ENCODE peak calls at places on chromosomes 4 and X, in six cellular contexts. One of them, this sample, is unnamed.

GRCh38 chrX:19739683-19740082 is 147.7 kb downstream of the SH3KBP1 start:
- DNase-seq in right lobe of liver: peak; percentile 49
- DNase-seq in prostate gland: peak; percentile 4
- DNase-seq in GM23248: peak; percentile 82
- DNase-seq in GM23338: peak; percentile 67
- DNase-seq in breast epithelium: peak; percentile 49
- DNase-seq in this sample: peak; percentile 64

GRCh38 chrX:149506349-149506748 is 1.2 kb upstream of the IDS start:
- DNase-seq in right lobe of liver: no peak
- DNase-seq in prostate gland: no peak
- DNase-seq in GM23248: no peak
- DNase-seq in GM23338: no peak
- DNase-seq in breast epithelium: no peak
- DNase-seq in this sample: no peak

GRCh38 chrX:71618303-71618721 is at the start of gene CXCR3:
- DNase-seq in right lobe of liver: peak; percentile 52
- DNase-seq in prostate gland: no peak
- DNase-seq in GM23248: no peak
- DNase-seq in GM23338: no peak
- DNase-seq in breast epithelium: no peak
- DNase-seq in this sample: peak; percentile 50

GRCh38 chrX:70979136-70979762 is 48.4 kb upstream of the SLC7A3 start:
- DNase-seq in right lobe of liver: no peak
- DNase-seq in prostate gland: no peak
- DNase-seq in GM23248: peak; percentile 66
- DNase-seq in GM23338: peak; percentile 74
- DNase-seq in breast epithelium: no peak
- DNase-seq in this sample: no peak

GRCh38 chr4:120056249-120056648 is 10.4 kb downstream of the MAD2L1 start:
- DNase-seq in right lobe of liver: no peak
- DNase-seq in prostate gland: no peak
- DNase-seq in GM23248: peak; percentile 70
- DNase-seq in GM23338: no peak
- DNase-seq in breast epithelium: no peak
- DNase-seq in this sample: no peak

GRCh38 chr4:176781739-176782100 is 11.0 kb downstream of the VEGFC start:
- DNase-seq in right lobe of liver: no peak
- DNase-seq in prostate gland: no peak
- DNase-seq in GM23248: peak; percentile 75
- DNase-seq in GM23338: no peak
- DNase-seq in breast epithelium: no peak
- DNase-seq in this sample: no peak

GRCh38 chrX:132118361-132118760 is 9.5 kb downstream of the FRMD7 start:
- DNase-seq in right lobe of liver: no peak
- DNase-seq in prostate gland: no peak
- DNase-seq in GM23248: no peak
- DNase-seq in GM23338: peak; percentile 17
- DNase-seq in breast epithelium: no peak
- DNase-seq in this sample: no peak

GRCh38 chr4:26758899-26759298 is 101.7 kb upstream of the STIM2 start:
- DNase-seq in right lobe of liver: no peak
- DNase-seq in prostate gland: no peak
- DNase-seq in GM23248: no peak
- DNase-seq in GM23338: no peak
- DNase-seq in breast epithelium: no peak
- DNase-seq in this sample: no peak

GRCh38 chr4:39655866-39656265 is 17.2 kb upstream of the SMIM14 start:
- DNase-seq in right lobe of liver: no peak
- DNase-seq in prostate gland: peak; percentile 34
- DNase-seq in GM23248: peak; percentile 38
- DNase-seq in GM23338: no peak
- DNase-seq in breast epithelium: no peak
- DNase-seq in this sample: no peak

GRCh38 chr4:147160908-147161513 is 215.3 kb upstream of the TTC29 start:
- DNase-seq in right lobe of liver: no peak
- DNase-seq in prostate gland: no peak
- DNase-seq in GM23248: peak; percentile 73
- DNase-seq in GM23338: peak; percentile 72
- DNase-seq in breast epithelium: no peak
- DNase-seq in this sample: no peak

GRCh38 chr4:1691737-1692373 is 7.7 kb upstream of the FAM53A start:
- DNase-seq in right lobe of liver: no peak
- DNase-seq in prostate gland: no peak
- DNase-seq in GM23248: no peak
- DNase-seq in GM23338: no peak
- DNase-seq in breast epithelium: no peak
- DNase-seq in this sample: no peak

GRCh38 chr4:142126890-142127497 is 490.6 kb downstream of the IL15 start:
- DNase-seq in right lobe of liver: no peak
- DNase-seq in prostate gland: peak; percentile 64
- DNase-seq in GM23248: peak; percentile 70
- DNase-seq in GM23338: peak; percentile 80
- DNase-seq in breast epithelium: no peak
- DNase-seq in this sample: peak; percentile 30

GRCh38 chr4:182978152-182978827 is 61.1 kb upstream of the DCTD start:
- DNase-seq in right lobe of liver: no peak
- DNase-seq in prostate gland: no peak
- DNase-seq in GM23248: peak; percentile 48
- DNase-seq in GM23338: no peak
- DNase-seq in breast epithelium: no peak
- DNase-seq in this sample: no peak

GRCh38 chrX:147602297-147602696 is 309.4 kb upstream of the FMR1 start:
- DNase-seq in right lobe of liver: no peak
- DNase-seq in prostate gland: no peak
- DNase-seq in GM23248: peak; percentile 1
- DNase-seq in GM23338: peak; percentile 4
- DNase-seq in breast epithelium: no peak
- DNase-seq in this sample: no peak

GRCh38 chr4:5276475-5277045 is 225.3 kb downstream of the STK32B start:
- DNase-seq in right lobe of liver: no peak
- DNase-seq in prostate gland: no peak
- DNase-seq in GM23248: peak; percentile 3
- DNase-seq in GM23338: no peak
- DNase-seq in breast epithelium: no peak
- DNase-seq in this sample: no peak

GRCh38 chr4:53346920-53347852 is 18.7 kb downstream of the SCFD2 start:
- DNase-seq in right lobe of liver: no peak
- DNase-seq in prostate gland: no peak
- DNase-seq in GM23248: peak; percentile 90
- DNase-seq in GM23338: no peak
- DNase-seq in breast epithelium: no peak
- DNase-seq in this sample: no peak

GRCh38 chrX:101485212-101486064 is at the start of gene ARMCX4:
- DNase-seq in right lobe of liver: peak; percentile 38
- DNase-seq in prostate gland: peak; percentile 42
- DNase-seq in GM23248: peak; percentile 76
- DNase-seq in GM23338: peak; percentile 76
- DNase-seq in breast epithelium: peak; percentile 56
- DNase-seq in this sample: peak; percentile 58

GRCh38 chr4:153747406-153747805 is 12.4 kb downstream of the RNF175 start:
- DNase-seq in right lobe of liver: no peak
- DNase-seq in prostate gland: no peak
- DNase-seq in GM23248: no peak
- DNase-seq in GM23338: no peak
- DNase-seq in breast epithelium: no peak
- DNase-seq in this sample: no peak

GRCh38 chr4:102299708-102300107 is 45.6 kb downstream of the SLC39A8 start:
- DNase-seq in right lobe of liver: no peak
- DNase-seq in prostate gland: no peak
- DNase-seq in GM23248: peak; percentile 70
- DNase-seq in GM23338: peak; percentile 90
- DNase-seq in breast epithelium: no peak
- DNase-seq in this sample: peak; percentile 72

GRCh38 chr4:40630335-40631021 is 814 bp upstream of the RBM47 start:
- DNase-seq in right lobe of liver: peak; percentile 75
- DNase-seq in prostate gland: peak; percentile 89
- DNase-seq in GM23248: no peak
- DNase-seq in GM23338: peak; percentile 94
- DNase-seq in breast epithelium: peak; percentile 76
- DNase-seq in this sample: peak; percentile 57

GRCh38 chr4:1976416-1977352 is 32.1 kb downstream of the NELFA start:
- DNase-seq in right lobe of liver: no peak
- DNase-seq in prostate gland: no peak
- DNase-seq in GM23248: no peak
- DNase-seq in GM23338: no peak
- DNase-seq in breast epithelium: no peak
- DNase-seq in this sample: no peak

GRCh38 chr4:10078481-10079233 is 37.9 kb downstream of the WDR1 start:
- DNase-seq in right lobe of liver: no peak
- DNase-seq in prostate gland: no peak
- DNase-seq in GM23248: no peak
- DNase-seq in GM23338: no peak
- DNase-seq in breast epithelium: peak; percentile 34
- DNase-seq in this sample: peak; percentile 49

GRCh38 chrX:123173833-123174232 is 10.2 kb upstream of the GRIA3 start:
- DNase-seq in right lobe of liver: no peak
- DNase-seq in prostate gland: no peak
- DNase-seq in GM23248: no peak
- DNase-seq in GM23338: peak; percentile 39
- DNase-seq in breast epithelium: no peak
- DNase-seq in this sample: no peak

GRCh38 chr4:38591617-38592337 is 72.2 kb upstream of the KLF3 start:
- DNase-seq in right lobe of liver: no peak
- DNase-seq in prostate gland: no peak
- DNase-seq in GM23248: peak; percentile 67
- DNase-seq in GM23338: no peak
- DNase-seq in breast epithelium: no peak
- DNase-seq in this sample: no peak

GRCh38 chr4:116668190-116668589 is 417.2 kb downstream of the TRAM1L1 start:
- DNase-seq in right lobe of liver: no peak
- DNase-seq in prostate gland: no peak
- DNase-seq in GM23248: no peak
- DNase-seq in GM23338: peak; percentile 51
- DNase-seq in breast epithelium: no peak
- DNase-seq in this sample: no peak

GRCh38 chr4:55635760-55636621 is at the start of gene NMU:
- DNase-seq in right lobe of liver: peak; percentile 36
- DNase-seq in prostate gland: peak; percentile 8
- DNase-seq in GM23248: peak; percentile 45
- DNase-seq in GM23338: peak; percentile 78
- DNase-seq in breast epithelium: no peak
- DNase-seq in this sample: peak; percentile 73

GRCh38 chr4:55635282-55635681 is 816 bp downstream of the NMU start:
- DNase-seq in right lobe of liver: no peak
- DNase-seq in prostate gland: no peak
- DNase-seq in GM23248: no peak
- DNase-seq in GM23338: peak; percentile 37
- DNase-seq in breast epithelium: no peak
- DNase-seq in this sample: no peak

GRCh38 chr4:55637272-55637820 is 1.2 kb upstream of the NMU start:
- DNase-seq in right lobe of liver: no peak
- DNase-seq in prostate gland: no peak
- DNase-seq in GM23248: no peak
- DNase-seq in GM23338: peak; percentile 82
- DNase-seq in breast epithelium: no peak
- DNase-seq in this sample: no peak

GRCh38 chr4:55634417-55635128 is 1.5 kb downstream of the NMU start:
- DNase-seq in right lobe of liver: no peak
- DNase-seq in prostate gland: no peak
- DNase-seq in GM23248: no peak
- DNase-seq in GM23338: no peak
- DNase-seq in breast epithelium: no peak
- DNase-seq in this sample: no peak

DNA sequence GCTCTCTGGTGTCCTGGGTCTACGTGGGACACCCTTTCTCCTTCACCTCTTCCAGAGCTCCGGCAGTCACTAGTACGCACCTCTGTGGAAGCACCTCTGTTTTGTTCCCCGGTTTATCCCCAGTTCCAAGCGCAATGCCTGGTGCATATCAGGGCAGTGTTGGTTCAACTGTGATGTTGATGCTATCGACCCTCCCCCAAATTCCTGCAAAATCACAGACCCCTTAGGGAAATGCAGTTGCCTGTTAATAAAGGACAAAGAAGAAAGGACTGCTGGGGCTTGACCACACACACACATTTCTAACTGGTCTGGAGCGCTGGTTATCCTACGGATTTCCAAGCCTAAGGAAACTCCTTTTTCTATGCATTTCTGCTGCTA is 513 bp upstream of the NMU start:
- DNase-seq in right lobe of liver: no peak
- DNase-seq in prostate gland: no peak
- DNase-seq in GM23248: no peak
- DNase-seq in GM23338: peak; percentile 48
- DNase-seq in breast epithelium: no peak
- DNase-seq in this sample: no peak
- H3K27ac ChIP-seq in right lobe of liver: no peak overlapping the region
- H3K27ac ChIP-seq in prostate gland: no peak overlapping the region
- H3K27ac ChIP-seq in GM23248: no peak overlapping the region
- H3K27ac ChIP-seq in GM23338: no peak overlapping the region
- H3K27ac ChIP-seq in breast epithelium: no peak overlapping the region
- H3K27ac ChIP-seq in this sample: no peak overlapping the region

GRCh38 chr4:76011700-76012387 is 4.5 kb upstream of the CXCL9 start:
- DNase-seq in right lobe of liver: no peak
- DNase-seq in prostate gland: no peak
- DNase-seq in GM23248: peak; percentile 92
- DNase-seq in GM23338: peak; percentile 51
- DNase-seq in breast epithelium: no peak
- DNase-seq in this sample: peak; percentile 48
- H3K4me1 ChIP-seq in right lobe of liver: no peaks in the 10 kb centered on the region
- H3K4me1 ChIP-seq in prostate gland: peaks cover 5% of the 10 kb centered on the region
- H3K4me1 ChIP-seq in GM23248: peaks cover 21% of the 10 kb centered on the region
- H3K4me1 ChIP-seq in GM23338: peaks cover 16% of the 10 kb centered on the region
- H3K4me1 ChIP-seq in breast epithelium: no peaks in the 10 kb centered on the region
- H3K4me1 ChIP-seq in this sample: no peaks in the 10 kb centered on the region

DNA sequence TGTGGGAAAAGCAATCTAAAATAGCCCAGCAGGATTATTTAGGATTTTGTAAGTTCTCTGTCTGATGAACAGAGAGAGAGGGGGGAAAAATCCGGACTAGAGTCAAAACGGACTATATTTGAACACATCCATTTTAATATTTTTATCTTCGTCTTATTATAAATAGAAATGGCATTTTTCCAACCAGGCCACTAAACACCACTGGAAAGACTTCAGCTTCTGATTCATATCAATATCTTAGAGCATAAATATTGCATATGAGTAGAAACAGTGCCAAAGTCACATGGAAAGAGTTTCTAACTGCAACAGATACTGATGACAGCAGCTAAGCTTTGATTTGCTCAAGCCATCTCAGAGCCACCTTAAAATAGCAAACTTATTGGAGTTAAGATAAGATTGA is 479 bp downstream of the PPARGC1A start:
- DNase-seq in right lobe of liver: no peak
- DNase-seq in prostate gland: no peak
- DNase-seq in GM23248: peak; percentile 15
- DNase-seq in GM23338: no peak
- DNase-seq in breast epithelium: no peak
- DNase-seq in this sample: no peak
- H3K4me3 ChIP-seq in right lobe of liver: peak overlapping the region; percentile 38
- H3K4me3 ChIP-seq in prostate gland: peak overlapping the region; percentile 34
- H3K4me3 ChIP-seq in GM23248: peak overlapping the region; percentile 73
- H3K4me3 ChIP-seq in GM23338: no peak overlapping the region
- H3K4me3 ChIP-seq in breast epithelium: peak overlapping the region; percentile 49
- H3K4me3 ChIP-seq in this sample: peak overlapping the region; percentile 94

DNA sequence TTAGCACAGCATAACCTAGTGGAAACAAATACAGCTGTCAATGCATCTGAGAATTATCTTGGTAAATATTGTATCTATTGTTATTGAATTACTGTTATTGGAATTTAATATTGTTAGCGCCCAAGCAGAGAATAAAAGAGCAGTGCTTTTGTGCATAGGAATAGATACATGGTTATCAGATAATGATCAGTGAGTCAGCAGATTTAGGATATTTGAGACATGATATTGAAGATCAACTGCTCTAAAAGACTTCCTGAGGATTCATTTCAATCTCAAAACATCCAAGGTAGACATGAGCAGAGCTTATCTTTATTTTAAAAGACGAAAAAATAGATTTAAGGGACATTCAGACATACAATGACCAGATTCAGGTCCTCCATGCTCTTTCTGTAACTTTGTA is 10.6 kb upstream of the H2AZ1 start:
- DNase-seq in right lobe of liver: no peak
- DNase-seq in prostate gland: no peak
- DNase-seq in GM23248: peak; percentile 7
- DNase-seq in GM23338: no peak
- DNase-seq in breast epithelium: no peak
- DNase-seq in this sample: no peak
- H3K27ac ChIP-seq in right lobe of liver: no peak overlapping the region
- H3K27ac ChIP-seq in prostate gland: no peak overlapping the region
- H3K27ac ChIP-seq in GM23248: peak overlapping the region; percentile 15
- H3K27ac ChIP-seq in GM23338: no peak overlapping the region
- H3K27ac ChIP-seq in breast epithelium: no peak overlapping the region
- H3K27ac ChIP-seq in this sample: no peak overlapping the region